ENCODE peak calls at places on chromosomes 5 and 9, in four cellular contexts. V is osteoblast, B is GM23338, J is hepatocyte. N is an unnamed sample.

GRCh38 chr5:74262810-74263209 is 377.7 kb downstream of the ENC1 start:
- DNase-seq in V (no peak), B (no peak), J (no peak), N (no peak)

GRCh38 chr5:170151105-170151831 is 45.6 kb downstream of the FOXI1 start:
- DNase-seq in V (peak; percentile 92), B (peak; percentile 74), J (peak; percentile 51), N (peak; percentile 95)

GRCh38 chr9:133794006-133794760 is 56.0 kb upstream of the SARDH start:
- DNase-seq in V (peak; percentile 80), B (no peak), J (no peak), N (no peak)

GRCh38 chr5:95599252-95599651 is 20.6 kb upstream of the GPR150 start:
- DNase-seq in V (no peak), B (peak; percentile 8), J (no peak), N (peak; percentile 23)

GRCh38 chr5:75481024-75481423 is 30.4 kb downstream of the CERT1 start:
- DNase-seq in V (no peak), B (no peak), J (no peak), N (no peak)

GRCh38 chr9:69200071-69200470 is 26.0 kb downstream of the TJP2 start:
- DNase-seq in V (no peak), B (no peak), J (peak; percentile 54), N (peak; percentile 74)

GRCh38 chr5:144698454-144698853 is 527.8 kb downstream of the KCTD16 start:
- DNase-seq in V (no peak), B (peak; percentile 27), J (no peak), N (peak; percentile 67)

GRCh38 chr5:135155616-135156214 is 121.7 kb upstream of the PITX1 start:
- DNase-seq in V (no peak), B (no peak), J (no peak), N (no peak)

GRCh38 chr5:142439208-142439607 is 114.4 kb upstream of the SPRY4 start:
- DNase-seq in V (no peak), B (no peak), J (no peak), N (no peak)

GRCh38 chr9:4674783-4675182 is 4.6 kb upstream of the CDC37L1 start:
- DNase-seq in V (peak; percentile 90), B (no peak), J (peak; percentile 65), N (no peak)

GRCh38 chr9:83477120-83477519 is 61.1 kb downstream of the FRMD3 start:
- DNase-seq in V (no peak), B (no peak), J (no peak), N (no peak)

GRCh38 chr9:86353591-86354047 is 591 bp downstream of the TUT7 start:
- DNase-seq in V (peak; percentile 56), B (peak; percentile 43), J (peak; percentile 58), N (no peak)

GRCh38 chr9:87223397-87224246 is 274.0 kb upstream of the DAPK1 start:
- DNase-seq in V (no peak), B (peak; percentile 20), J (no peak), N (peak; percentile 11)

GRCh38 chr5:15544039-15544438 is 44.1 kb downstream of the FBXL7 start:
- DNase-seq in V (peak; percentile 4), B (no peak), J (no peak), N (no peak)

GRCh38 chr5:170642066-170642735 is 138.4 kb downstream of the KCNIP1 start:
- DNase-seq in V (peak; percentile 53), B (no peak), J (no peak), N (no peak)

GRCh38 chr9:73132034-73132776 is 19.5 kb upstream of the ANXA1 start:
- DNase-seq in V (peak; percentile 31), B (peak; percentile 50), J (peak; percentile 79), N (peak; percentile 79)

GRCh38 chr9:74499111-74499601 is 2.0 kb downstream of the RORB start:
- DNase-seq in V (peak; percentile 64), B (peak; percentile 64), J (peak; percentile 5), N (peak; percentile 49)

GRCh38 chr9:120257483-120257882 is 322.5 kb downstream of the CDK5RAP2 start:
- DNase-seq in V (no peak), B (no peak), J (no peak), N (no peak)

GRCh38 chr5:31963358-31963757 is 210.8 kb downstream of the GOLPH3 start:
- DNase-seq in V (no peak), B (no peak), J (no peak), N (no peak)

GRCh38 chr5:122515709-122516431 is 203.8 kb downstream of the SNCAIP start:
- DNase-seq in V (peak; percentile 83), B (peak; percentile 91), J (peak; percentile 87), N (peak; percentile 89)

DNA sequence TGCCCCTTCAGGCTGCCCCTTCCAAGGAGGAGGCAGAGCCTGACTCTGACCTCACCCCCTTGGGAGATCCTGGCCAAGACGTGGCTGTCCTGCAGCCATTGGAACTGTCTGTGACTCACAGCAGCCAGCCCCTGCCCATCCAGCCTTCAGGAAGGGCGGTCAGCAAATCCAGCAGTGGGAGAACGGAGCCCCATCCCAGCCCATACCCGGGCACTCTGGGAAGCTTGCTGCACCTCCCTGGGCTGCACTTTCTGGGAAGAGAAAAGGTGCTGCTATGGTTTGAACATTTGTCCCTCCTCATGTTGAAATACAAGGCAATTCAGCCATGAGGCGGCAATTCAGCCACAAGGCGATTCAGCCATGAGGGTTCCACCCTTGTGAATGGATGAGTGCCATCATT is 24.4 kb downstream of the CCDC187 start:
- DNase-seq in V (no peak), B (no peak), J (no peak), N (no peak)
- H3K4me1 ChIP-seq in V (peaks cover 4% of the 10 kb centered on the region), B (no peaks in the 10 kb centered on the region), J (peaks cover 4% of the 10 kb centered on the region), N (no peaks in the 10 kb centered on the region)

DNA sequence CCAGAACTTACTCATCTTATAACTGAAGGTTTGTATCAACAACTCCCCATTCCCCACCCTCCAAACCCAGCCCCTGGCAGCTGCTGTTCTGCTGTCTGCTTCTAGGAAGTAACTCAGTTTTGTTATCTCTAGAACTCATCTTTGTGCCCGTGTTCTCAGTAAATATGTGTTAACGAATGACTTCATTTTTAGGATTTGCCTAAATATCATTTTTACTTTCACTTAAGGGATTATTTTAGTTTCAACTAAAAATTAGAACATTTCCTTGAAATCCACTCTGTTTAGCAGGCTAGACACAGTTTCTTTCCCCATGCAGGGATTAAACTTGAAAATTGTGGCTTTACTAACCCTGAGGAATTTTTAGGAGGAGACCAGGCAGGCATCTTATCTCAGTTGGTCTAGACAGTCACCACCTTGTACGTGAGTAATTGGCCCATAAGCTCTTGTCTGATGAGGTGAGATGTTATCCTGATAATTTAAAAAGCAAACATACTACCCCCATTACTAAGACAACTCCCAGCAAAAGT is 68.2 kb upstream of the TNFAIP8 start:
- DNase-seq in V (no peak), B (no peak), J (no peak), N (peak; percentile 83)
- H3K4me1 ChIP-seq in V (peaks cover 23% of the 10 kb centered on the region), B (peaks cover 21% of the 10 kb centered on the region), J (peaks cover 50% of the 10 kb centered on the region), N (peaks cover 14% of the 10 kb centered on the region)

GRCh38 chr5:132417461-132417860 is 48.0 kb downstream of the SLC22A5 start:
- DNase-seq in V (no peak), B (no peak), J (no peak), N (no peak)

GRCh38 chr5:132417010-132417439 is 47.5 kb downstream of the SLC22A5 start:
- DNase-seq in V (no peak), B (no peak), J (no peak), N (no peak)

GRCh38 chr5:132416306-132417009 is 46.9 kb downstream of the SLC22A5 start:
- DNase-seq in V (no peak), B (no peak), J (no peak), N (no peak)

GRCh38 chr5:132413567-132413966 is 44.1 kb downstream of the SLC22A5 start:
- DNase-seq in V (no peak), B (no peak), J (no peak), N (no peak)

DNA sequence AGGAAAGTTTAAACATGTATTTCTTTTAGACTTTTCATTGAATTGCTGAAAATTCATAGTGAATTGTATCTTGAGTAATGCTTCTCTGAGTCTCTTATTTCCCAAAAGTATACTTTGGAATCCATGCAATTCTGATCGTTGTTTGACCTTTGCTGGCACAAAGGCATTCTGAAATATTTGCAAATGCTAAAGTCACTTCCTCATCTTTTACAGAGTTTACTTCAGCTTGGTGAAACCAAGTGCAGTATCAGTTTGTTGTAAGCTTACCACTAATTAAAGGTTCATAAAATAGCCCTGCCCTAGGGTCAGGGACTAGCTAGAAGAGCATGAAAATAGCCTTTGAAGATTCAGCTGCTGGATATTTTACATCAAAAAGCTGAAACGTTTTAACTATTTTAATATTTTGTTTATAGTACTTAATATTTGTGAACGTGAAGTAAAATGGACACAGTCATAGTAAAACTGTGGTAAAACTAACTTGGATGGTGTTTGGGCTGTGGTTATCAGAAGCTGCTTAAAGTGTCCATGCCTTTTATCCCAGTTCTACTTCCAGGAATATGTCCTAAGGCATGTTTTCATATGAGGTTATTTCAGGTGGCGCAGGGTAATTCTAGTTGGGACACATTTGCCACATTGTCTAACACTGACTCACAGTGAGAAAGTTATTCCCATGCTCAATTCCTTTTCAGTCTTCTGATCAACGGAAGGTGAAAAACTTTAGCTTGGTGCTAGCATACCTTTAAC is 45.3 kb downstream of the SLC22A5 start:
- DNase-seq in V (peak; percentile 81), B (no peak), J (peak; percentile 52), N (no peak)
- H3K4me1 ChIP-seq in V (peaks cover 56% of the 10 kb centered on the region), B (peaks cover 8% of the 10 kb centered on the region), J (peaks cover 19% of the 10 kb centered on the region), N (peaks cover 3% of the 10 kb centered on the region)

GRCh38 chr9:137630126-137630525 is 11.3 kb downstream of the EHMT1 start:
- DNase-seq in V (peak; percentile 61), B (no peak), J (no peak), N (no peak)

GRCh38 chr9:137630684-137631083 is 11.9 kb downstream of the EHMT1 start:
- DNase-seq in V (no peak), B (no peak), J (no peak), N (no peak)

GRCh38 chr9:137632432-137633161 is 13.8 kb downstream of the EHMT1 start:
- DNase-seq in V (peak; percentile 77), B (no peak), J (no peak), N (peak; percentile 34)

GRCh38 chr9:137634016-137634415 is 15.2 kb downstream of the EHMT1 start:
- DNase-seq in V (no peak), B (no peak), J (no peak), N (no peak)

GRCh38 chr9:137631608-137632431 is 13.0 kb downstream of the EHMT1 start:
- DNase-seq in V (no peak), B (no peak), J (no peak), N (no peak)
- H3K4me1 ChIP-seq in V (peaks cover 17% of the 10 kb centered on the region), B (peaks cover 28% of the 10 kb centered on the region), J (peaks cover 6% of the 10 kb centered on the region), N (peaks cover 3% of the 10 kb centered on the region)

GRCh38 chr9:127567119-127567897 is 44.8 kb upstream of the STXBP1 start:
- DNase-seq in V (peak; percentile 88), B (no peak), J (peak; percentile 77), N (peak; percentile 57)

GRCh38 chr9:127568618-127568970 is 43.5 kb upstream of the STXBP1 start:
- DNase-seq in V (peak; percentile 68), B (no peak), J (no peak), N (peak; percentile 43)

GRCh38 chr9:127565231-127565630 is 46.8 kb upstream of the STXBP1 start:
- DNase-seq in V (no peak), B (no peak), J (no peak), N (no peak)

GRCh38 chr9:127567898-127568617 is 44.0 kb upstream of the STXBP1 start:
- DNase-seq in V (peak; percentile 92), B (peak; percentile 72), J (peak; percentile 65), N (peak; percentile 64)

GRCh38 chr9:127566351-127567001 is 45.6 kb upstream of the STXBP1 start:
- DNase-seq in V (peak; percentile 80), B (no peak), J (peak; percentile 48), N (peak; percentile 52)
- H3K4me1 ChIP-seq in V (peaks cover 64% of the 10 kb centered on the region), B (peaks cover 27% of the 10 kb centered on the region), J (peaks cover 40% of the 10 kb centered on the region), N (peaks cover 13% of the 10 kb centered on the region)